ENCODE peak calls at places on chromosome 13, in five cellular contexts. One of them, this sample, is unnamed.

GRCh38 chr13:73958657-73959397 is 175.4 kb downstream of the KLF12 start:
- DNase-seq in stimulated activated naive CD8-positive, alpha-beta T cell treated with anti-CD3 and anti-CD28 coated beads, Interleukin-15, Interleukin-2, amounts not matched to agents 100 U/mL and 50 U/mL, for 24 hours: no peak
- DNase-seq in NCI-H1092: no peak
- DNase-seq in cardiac fibroblast: no peak
- DNase-seq in SHP77 treated with DMSO at 0.1 percent for 48 hours: no peak
- DNase-seq in this sample: no peak

GRCh38 chr13:36829753-36830152 is 10.7 kb downstream of the RFXAP start:
- DNase-seq in stimulated activated naive CD8-positive, alpha-beta T cell treated with anti-CD3 and anti-CD28 coated beads, Interleukin-15, Interleukin-2, amounts not matched to agents 100 U/mL and 50 U/mL, for 24 hours: no peak
- DNase-seq in NCI-H1092: no peak
- DNase-seq in cardiac fibroblast: no peak
- DNase-seq in SHP77 treated with DMSO at 0.1 percent for 48 hours: no peak
- DNase-seq in this sample: no peak

GRCh38 chr13:112885782-112886268 is 83.2 kb upstream of the MCF2L start:
- DNase-seq in stimulated activated naive CD8-positive, alpha-beta T cell treated with anti-CD3 and anti-CD28 coated beads, Interleukin-15, Interleukin-2, amounts not matched to agents 100 U/mL and 50 U/mL, for 24 hours: no peak
- DNase-seq in NCI-H1092: peak
- DNase-seq in cardiac fibroblast: peak
- DNase-seq in SHP77 treated with DMSO at 0.1 percent for 48 hours: peak
- DNase-seq in this sample: no peak

GRCh38 chr13:85204668-85205344 is 594.4 kb downstream of the SLITRK6 start:
- DNase-seq in stimulated activated naive CD8-positive, alpha-beta T cell treated with anti-CD3 and anti-CD28 coated beads, Interleukin-15, Interleukin-2, amounts not matched to agents 100 U/mL and 50 U/mL, for 24 hours: no peak
- DNase-seq in NCI-H1092: no peak
- DNase-seq in cardiac fibroblast: no peak
- DNase-seq in SHP77 treated with DMSO at 0.1 percent for 48 hours: no peak
- DNase-seq in this sample: no peak

GRCh38 chr13:41978007-41978406 is 17.1 kb upstream of the VWA8 start:
- DNase-seq in stimulated activated naive CD8-positive, alpha-beta T cell treated with anti-CD3 and anti-CD28 coated beads, Interleukin-15, Interleukin-2, amounts not matched to agents 100 U/mL and 50 U/mL, for 24 hours: no peak
- DNase-seq in NCI-H1092: no peak
- DNase-seq in cardiac fibroblast: no peak
- DNase-seq in SHP77 treated with DMSO at 0.1 percent for 48 hours: no peak
- DNase-seq in this sample: no peak

GRCh38 chr13:63636231-63636993 is 2220.8 kb upstream of the PCDH20 start:
- DNase-seq in stimulated activated naive CD8-positive, alpha-beta T cell treated with anti-CD3 and anti-CD28 coated beads, Interleukin-15, Interleukin-2, amounts not matched to agents 100 U/mL and 50 U/mL, for 24 hours: no peak
- DNase-seq in NCI-H1092: peak
- DNase-seq in cardiac fibroblast: peak
- DNase-seq in SHP77 treated with DMSO at 0.1 percent for 48 hours: peak
- DNase-seq in this sample: no peak

GRCh38 chr13:44732503-44733098 is 156.5 kb upstream of the TSC22D1 start:
- DNase-seq in stimulated activated naive CD8-positive, alpha-beta T cell treated with anti-CD3 and anti-CD28 coated beads, Interleukin-15, Interleukin-2, amounts not matched to agents 100 U/mL and 50 U/mL, for 24 hours: no peak
- DNase-seq in NCI-H1092: no peak
- DNase-seq in cardiac fibroblast: peak
- DNase-seq in SHP77 treated with DMSO at 0.1 percent for 48 hours: no peak
- DNase-seq in this sample: no peak

GRCh38 chr13:106623799-106624198 is 55.9 kb upstream of the ARGLU1 start:
- DNase-seq in stimulated activated naive CD8-positive, alpha-beta T cell treated with anti-CD3 and anti-CD28 coated beads, Interleukin-15, Interleukin-2, amounts not matched to agents 100 U/mL and 50 U/mL, for 24 hours: no peak
- DNase-seq in NCI-H1092: no peak
- DNase-seq in cardiac fibroblast: no peak
- DNase-seq in SHP77 treated with DMSO at 0.1 percent for 48 hours: no peak
- DNase-seq in this sample: no peak

GRCh38 chr13:107209811-107210210 is 641.9 kb upstream of the ARGLU1 start:
- DNase-seq in stimulated activated naive CD8-positive, alpha-beta T cell treated with anti-CD3 and anti-CD28 coated beads, Interleukin-15, Interleukin-2, amounts not matched to agents 100 U/mL and 50 U/mL, for 24 hours: no peak
- DNase-seq in NCI-H1092: no peak
- DNase-seq in cardiac fibroblast: peak
- DNase-seq in SHP77 treated with DMSO at 0.1 percent for 48 hours: no peak
- DNase-seq in this sample: no peak

GRCh38 chr13:46982856-46983582 is 86.2 kb upstream of the HTR2A start:
- DNase-seq in stimulated activated naive CD8-positive, alpha-beta T cell treated with anti-CD3 and anti-CD28 coated beads, Interleukin-15, Interleukin-2, amounts not matched to agents 100 U/mL and 50 U/mL, for 24 hours: peak
- DNase-seq in NCI-H1092: no peak
- DNase-seq in cardiac fibroblast: no peak
- DNase-seq in SHP77 treated with DMSO at 0.1 percent for 48 hours: no peak
- DNase-seq in this sample: peak

GRCh38 chr13:22505489-22505888 is 675.3 kb upstream of the SGCG start:
- DNase-seq in stimulated activated naive CD8-positive, alpha-beta T cell treated with anti-CD3 and anti-CD28 coated beads, Interleukin-15, Interleukin-2, amounts not matched to agents 100 U/mL and 50 U/mL, for 24 hours: no peak
- DNase-seq in NCI-H1092: no peak
- DNase-seq in cardiac fibroblast: peak
- DNase-seq in SHP77 treated with DMSO at 0.1 percent for 48 hours: no peak
- DNase-seq in this sample: no peak

GRCh38 chr13:113605866-113606438 is 21.4 kb downstream of the TFDP1 start:
- DNase-seq in stimulated activated naive CD8-positive, alpha-beta T cell treated with anti-CD3 and anti-CD28 coated beads, Interleukin-15, Interleukin-2, amounts not matched to agents 100 U/mL and 50 U/mL, for 24 hours: no peak
- DNase-seq in NCI-H1092: no peak
- DNase-seq in cardiac fibroblast: no peak
- DNase-seq in SHP77 treated with DMSO at 0.1 percent for 48 hours: no peak
- DNase-seq in this sample: no peak

GRCh38 chr13:91368676-91369425 is 21.4 kb downstream of the MIR17HG start:
- DNase-seq in stimulated activated naive CD8-positive, alpha-beta T cell treated with anti-CD3 and anti-CD28 coated beads, Interleukin-15, Interleukin-2, amounts not matched to agents 100 U/mL and 50 U/mL, for 24 hours: no peak
- DNase-seq in NCI-H1092: no peak
- DNase-seq in cardiac fibroblast: peak
- DNase-seq in SHP77 treated with DMSO at 0.1 percent for 48 hours: no peak
- DNase-seq in this sample: no peak

GRCh38 chr13:46354143-46355087 is 32.6 kb downstream of the RUBCNL start:
- DNase-seq in stimulated activated naive CD8-positive, alpha-beta T cell treated with anti-CD3 and anti-CD28 coated beads, Interleukin-15, Interleukin-2, amounts not matched to agents 100 U/mL and 50 U/mL, for 24 hours: peak
- DNase-seq in NCI-H1092: no peak
- DNase-seq in cardiac fibroblast: peak
- DNase-seq in SHP77 treated with DMSO at 0.1 percent for 48 hours: no peak
- DNase-seq in this sample: no peak

GRCh38 chr13:111947026-111947810 is 119.7 kb upstream of the SOX1 start:
- DNase-seq in stimulated activated naive CD8-positive, alpha-beta T cell treated with anti-CD3 and anti-CD28 coated beads, Interleukin-15, Interleukin-2, amounts not matched to agents 100 U/mL and 50 U/mL, for 24 hours: no peak
- DNase-seq in NCI-H1092: no peak
- DNase-seq in cardiac fibroblast: no peak
- DNase-seq in SHP77 treated with DMSO at 0.1 percent for 48 hours: no peak
- DNase-seq in this sample: no peak

GRCh38 chr13:60012503-60012902 is 151.2 kb downstream of the DIAPH3 start:
- DNase-seq in stimulated activated naive CD8-positive, alpha-beta T cell treated with anti-CD3 and anti-CD28 coated beads, Interleukin-15, Interleukin-2, amounts not matched to agents 100 U/mL and 50 U/mL, for 24 hours: no peak
- DNase-seq in NCI-H1092: no peak
- DNase-seq in cardiac fibroblast: no peak
- DNase-seq in SHP77 treated with DMSO at 0.1 percent for 48 hours: no peak
- DNase-seq in this sample: no peak

GRCh38 chr13:74978596-74978995 is 503.4 kb downstream of the TBC1D4 start:
- DNase-seq in stimulated activated naive CD8-positive, alpha-beta T cell treated with anti-CD3 and anti-CD28 coated beads, Interleukin-15, Interleukin-2, amounts not matched to agents 100 U/mL and 50 U/mL, for 24 hours: no peak
- DNase-seq in NCI-H1092: no peak
- DNase-seq in cardiac fibroblast: no peak
- DNase-seq in SHP77 treated with DMSO at 0.1 percent for 48 hours: no peak
- DNase-seq in this sample: no peak

GRCh38 chr13:58655086-58655485 is 1023.5 kb downstream of the PCDH17 start:
- DNase-seq in stimulated activated naive CD8-positive, alpha-beta T cell treated with anti-CD3 and anti-CD28 coated beads, Interleukin-15, Interleukin-2, amounts not matched to agents 100 U/mL and 50 U/mL, for 24 hours: no peak
- DNase-seq in NCI-H1092: no peak
- DNase-seq in cardiac fibroblast: no peak
- DNase-seq in SHP77 treated with DMSO at 0.1 percent for 48 hours: no peak
- DNase-seq in this sample: no peak

GRCh38 chr13:53601181-53601580 is 572.6 kb downstream of the OLFM4 start:
- DNase-seq in stimulated activated naive CD8-positive, alpha-beta T cell treated with anti-CD3 and anti-CD28 coated beads, Interleukin-15, Interleukin-2, amounts not matched to agents 100 U/mL and 50 U/mL, for 24 hours: no peak
- DNase-seq in NCI-H1092: no peak
- DNase-seq in cardiac fibroblast: no peak
- DNase-seq in SHP77 treated with DMSO at 0.1 percent for 48 hours: no peak
- DNase-seq in this sample: no peak

GRCh38 chr13:43686557-43686956 is 100.2 kb downstream of the ENOX1 start:
- DNase-seq in stimulated activated naive CD8-positive, alpha-beta T cell treated with anti-CD3 and anti-CD28 coated beads, Interleukin-15, Interleukin-2, amounts not matched to agents 100 U/mL and 50 U/mL, for 24 hours: no peak
- DNase-seq in NCI-H1092: no peak
- DNase-seq in cardiac fibroblast: peak
- DNase-seq in SHP77 treated with DMSO at 0.1 percent for 48 hours: no peak
- DNase-seq in this sample: no peak

GRCh38 chr13:57724486-57725272 is 93.1 kb downstream of the PCDH17 start:
- DNase-seq in stimulated activated naive CD8-positive, alpha-beta T cell treated with anti-CD3 and anti-CD28 coated beads, Interleukin-15, Interleukin-2, amounts not matched to agents 100 U/mL and 50 U/mL, for 24 hours: no peak
- DNase-seq in NCI-H1092: no peak
- DNase-seq in cardiac fibroblast: no peak
- DNase-seq in SHP77 treated with DMSO at 0.1 percent for 48 hours: no peak
- DNase-seq in this sample: no peak

GRCh38 chr13:43238341-43239083 is 215.1 kb downstream of the DNAJC15 start:
- DNase-seq in stimulated activated naive CD8-positive, alpha-beta T cell treated with anti-CD3 and anti-CD28 coated beads, Interleukin-15, Interleukin-2, amounts not matched to agents 100 U/mL and 50 U/mL, for 24 hours: no peak
- DNase-seq in NCI-H1092: no peak
- DNase-seq in cardiac fibroblast: no peak
- DNase-seq in SHP77 treated with DMSO at 0.1 percent for 48 hours: no peak
- DNase-seq in this sample: no peak

GRCh38 chr13:51257187-51257586 is 35.0 kb downstream of the FAM124A start:
- DNase-seq in stimulated activated naive CD8-positive, alpha-beta T cell treated with anti-CD3 and anti-CD28 coated beads, Interleukin-15, Interleukin-2, amounts not matched to agents 100 U/mL and 50 U/mL, for 24 hours: no peak
- DNase-seq in NCI-H1092: no peak
- DNase-seq in cardiac fibroblast: no peak
- DNase-seq in SHP77 treated with DMSO at 0.1 percent for 48 hours: no peak
- DNase-seq in this sample: no peak

GRCh38 chr13:75788494-75788991 is 152.4 kb downstream of the LMO7 start:
- DNase-seq in stimulated activated naive CD8-positive, alpha-beta T cell treated with anti-CD3 and anti-CD28 coated beads, Interleukin-15, Interleukin-2, amounts not matched to agents 100 U/mL and 50 U/mL, for 24 hours: no peak
- DNase-seq in NCI-H1092: no peak
- DNase-seq in cardiac fibroblast: peak
- DNase-seq in SHP77 treated with DMSO at 0.1 percent for 48 hours: no peak
- DNase-seq in this sample: no peak

GRCh38 chr13:43965446-43965845 is 85.7 kb downstream of the LACC1 start:
- DNase-seq in stimulated activated naive CD8-positive, alpha-beta T cell treated with anti-CD3 and anti-CD28 coated beads, Interleukin-15, Interleukin-2, amounts not matched to agents 100 U/mL and 50 U/mL, for 24 hours: no peak
- DNase-seq in NCI-H1092: no peak
- DNase-seq in cardiac fibroblast: no peak
- DNase-seq in SHP77 treated with DMSO at 0.1 percent for 48 hours: no peak
- DNase-seq in this sample: no peak

GRCh38 chr13:28716511-28716910 is 2.3 kb downstream of the SLC46A3 start:
- DNase-seq in stimulated activated naive CD8-positive, alpha-beta T cell treated with anti-CD3 and anti-CD28 coated beads, Interleukin-15, Interleukin-2, amounts not matched to agents 100 U/mL and 50 U/mL, for 24 hours: no peak
- DNase-seq in NCI-H1092: no peak
- DNase-seq in cardiac fibroblast: peak
- DNase-seq in SHP77 treated with DMSO at 0.1 percent for 48 hours: no peak
- DNase-seq in this sample: no peak

GRCh38 chr13:79492313-79492798 is 11.4 kb downstream of the NDFIP2 start:
- DNase-seq in stimulated activated naive CD8-positive, alpha-beta T cell treated with anti-CD3 and anti-CD28 coated beads, Interleukin-15, Interleukin-2, amounts not matched to agents 100 U/mL and 50 U/mL, for 24 hours: no peak
- DNase-seq in NCI-H1092: no peak
- DNase-seq in cardiac fibroblast: peak
- DNase-seq in SHP77 treated with DMSO at 0.1 percent for 48 hours: no peak
- DNase-seq in this sample: no peak

GRCh38 chr13:61824168-61824567 is 408.5 kb upstream of the PCDH20 start:
- DNase-seq in stimulated activated naive CD8-positive, alpha-beta T cell treated with anti-CD3 and anti-CD28 coated beads, Interleukin-15, Interleukin-2, amounts not matched to agents 100 U/mL and 50 U/mL, for 24 hours: no peak
- DNase-seq in NCI-H1092: no peak
- DNase-seq in cardiac fibroblast: no peak
- DNase-seq in SHP77 treated with DMSO at 0.1 percent for 48 hours: no peak
- DNase-seq in this sample: no peak

GRCh38 chr13:51912091-51912490 is 50.3 kb downstream of the CCDC70 start:
- DNase-seq in stimulated activated naive CD8-positive, alpha-beta T cell treated with anti-CD3 and anti-CD28 coated beads, Interleukin-15, Interleukin-2, amounts not matched to agents 100 U/mL and 50 U/mL, for 24 hours: no peak
- DNase-seq in NCI-H1092: peak
- DNase-seq in cardiac fibroblast: peak
- DNase-seq in SHP77 treated with DMSO at 0.1 percent for 48 hours: no peak
- DNase-seq in this sample: no peak

GRCh38 chr13:110454956-110455355 is 106.6 kb downstream of the RAB20 start:
- DNase-seq in stimulated activated naive CD8-positive, alpha-beta T cell treated with anti-CD3 and anti-CD28 coated beads, Interleukin-15, Interleukin-2, amounts not matched to agents 100 U/mL and 50 U/mL, for 24 hours: no peak
- DNase-seq in NCI-H1092: no peak
- DNase-seq in cardiac fibroblast: no peak
- DNase-seq in SHP77 treated with DMSO at 0.1 percent for 48 hours: no peak
- DNase-seq in this sample: no peak

GRCh38 chr13:77563110-77563509 is 27.6 kb downstream of the SCEL start:
- DNase-seq in stimulated activated naive CD8-positive, alpha-beta T cell treated with anti-CD3 and anti-CD28 coated beads, Interleukin-15, Interleukin-2, amounts not matched to agents 100 U/mL and 50 U/mL, for 24 hours: no peak
- DNase-seq in NCI-H1092: no peak
- DNase-seq in cardiac fibroblast: peak
- DNase-seq in SHP77 treated with DMSO at 0.1 percent for 48 hours: no peak
- DNase-seq in this sample: no peak

GRCh38 chr13:47326061-47326460 is 429.2 kb upstream of the HTR2A start:
- DNase-seq in stimulated activated naive CD8-positive, alpha-beta T cell treated with anti-CD3 and anti-CD28 coated beads, Interleukin-15, Interleukin-2, amounts not matched to agents 100 U/mL and 50 U/mL, for 24 hours: no peak
- DNase-seq in NCI-H1092: no peak
- DNase-seq in cardiac fibroblast: peak
- DNase-seq in SHP77 treated with DMSO at 0.1 percent for 48 hours: no peak
- DNase-seq in this sample: no peak

GRCh38 chr13:95533545-95534135 is 18.9 kb upstream of the CLDN10 start:
- DNase-seq in stimulated activated naive CD8-positive, alpha-beta T cell treated with anti-CD3 and anti-CD28 coated beads, Interleukin-15, Interleukin-2, amounts not matched to agents 100 U/mL and 50 U/mL, for 24 hours: no peak
- DNase-seq in NCI-H1092: no peak
- DNase-seq in cardiac fibroblast: no peak
- DNase-seq in SHP77 treated with DMSO at 0.1 percent for 48 hours: peak
- DNase-seq in this sample: no peak

GRCh38 chr13:75365724-75366173 is 116.2 kb downstream of the TBC1D4 start:
- DNase-seq in stimulated activated naive CD8-positive, alpha-beta T cell treated with anti-CD3 and anti-CD28 coated beads, Interleukin-15, Interleukin-2, amounts not matched to agents 100 U/mL and 50 U/mL, for 24 hours: no peak
- DNase-seq in NCI-H1092: no peak
- DNase-seq in cardiac fibroblast: peak
- DNase-seq in SHP77 treated with DMSO at 0.1 percent for 48 hours: no peak
- DNase-seq in this sample: no peak

GRCh38 chr13:80339578-80339840 is 1.4 kb downstream of the SPRY2 start:
- DNase-seq in stimulated activated naive CD8-positive, alpha-beta T cell treated with anti-CD3 and anti-CD28 coated beads, Interleukin-15, Interleukin-2, amounts not matched to agents 100 U/mL and 50 U/mL, for 24 hours: no peak
- DNase-seq in NCI-H1092: no peak
- DNase-seq in cardiac fibroblast: no peak
- DNase-seq in SHP77 treated with DMSO at 0.1 percent for 48 hours: no peak
- DNase-seq in this sample: no peak

GRCh38 chr13:64276232-64276631 is 2860.6 kb upstream of the PCDH20 start:
- DNase-seq in stimulated activated naive CD8-positive, alpha-beta T cell treated with anti-CD3 and anti-CD28 coated beads, Interleukin-15, Interleukin-2, amounts not matched to agents 100 U/mL and 50 U/mL, for 24 hours: no peak
- DNase-seq in NCI-H1092: no peak
- DNase-seq in cardiac fibroblast: no peak
- DNase-seq in SHP77 treated with DMSO at 0.1 percent for 48 hours: no peak
- DNase-seq in this sample: no peak

GRCh38 chr13:54486421-54487166 is 1458.0 kb downstream of the OLFM4 start:
- DNase-seq in stimulated activated naive CD8-positive, alpha-beta T cell treated with anti-CD3 and anti-CD28 coated beads, Interleukin-15, Interleukin-2, amounts not matched to agents 100 U/mL and 50 U/mL, for 24 hours: no peak
- DNase-seq in NCI-H1092: no peak
- DNase-seq in cardiac fibroblast: no peak
- DNase-seq in SHP77 treated with DMSO at 0.1 percent for 48 hours: no peak
- DNase-seq in this sample: no peak